ENCODE peak calls at places on chromosomes 16 and 17, in four cellular contexts. A is Calu3, X is tibial nerve, B is activated B cell treated with CpG ODN at 0.5 μM for 24 hours. H is an unnamed sample.

GRCh38 chr17:606501-607243 is 108.0 kb downstream of the VPS53 start:
- DNase-seq in X (no peak), A (no peak), B (no peak), H (no peak)

GRCh38 chr16:24504467-24505345 is 34.7 kb upstream of the RBBP6 start:
- DNase-seq in A (peak), B (peak), X (no peak), H (no peak)

GRCh38 chr17:2560658-2561057 is 32.8 kb upstream of the PAFAH1B1 start:
- DNase-seq in B (no peak), A (no peak), X (no peak), H (no peak)

GRCh38 chr16:89047331-89048086 is 46.1 kb upstream of the ACSF3 start:
- DNase-seq in X (no peak), B (no peak), A (no peak), H (peak)

GRCh38 chr16:1471569-1472194 is 3.1 kb downstream of the CLCN7 start:
- DNase-seq in A (no peak), X (no peak), B (no peak), H (no peak)

GRCh38 chr17:59811209-59811608 is 81.5 kb downstream of the TUBD1 start:
- DNase-seq in B (no peak), A (no peak), X (no peak), H (no peak)

GRCh38 chr16:31713945-31714898 is 159.4 kb upstream of the ZNF267 start:
- DNase-seq in A (no peak), B (no peak), X (no peak), H (no peak)

GRCh38 chr17:81713556-81714411 is 1.7 kb downstream of the SLC25A10 start:
- DNase-seq in X (no peak), B (no peak), A (peak), H (no peak)

GRCh38 chr17:47727704-47728036 is 5.4 kb upstream of the TBX21 start:
- DNase-seq in B (no peak), X (no peak), A (no peak), H (peak)

GRCh38 chr17:42969006-42969581 is 4.8 kb upstream of the AARSD1 start:
- DNase-seq in A (no peak), B (no peak), X (no peak), H (no peak)

GRCh38 chr17:62309381-62309780 is 71.0 kb upstream of the EFCAB3 start:
- DNase-seq in A (no peak), B (no peak), X (no peak), H (no peak)

GRCh38 chr17:76207670-76208069 is 32.6 kb downstream of the RNF157 start:
- DNase-seq in A (no peak), X (no peak), B (no peak), H (no peak)

GRCh38 chr16:23368469-23368868 is 66.4 kb downstream of the SCNN1B start:
- DNase-seq in B (no peak), X (no peak), A (no peak), H (no peak)

GRCh38 chr16:56372938-56373337 is 52.4 kb downstream of the AMFR start:
- DNase-seq in X (no peak), A (no peak), B (no peak), H (no peak)

GRCh38 chr16:75402821-75403475 is 30.4 kb downstream of the CFDP1 start:
- DNase-seq in A (peak), B (no peak), X (no peak), H (no peak)

GRCh38 chr16:66619036-66619435 is 14.5 kb downstream of the CMTM3 start:
- DNase-seq in B (no peak), X (no peak), A (no peak), H (no peak)

GRCh38 chr16:80231888-80232287 is 308.9 kb upstream of the DYNLRB2 start:
- DNase-seq in X (no peak), A (no peak), B (no peak), H (no peak)

GRCh38 chr16:89114159-89114981 is 20.7 kb downstream of the ACSF3 start:
- DNase-seq in X (no peak), A (no peak), B (no peak), H (peak)

GRCh38 chr16:53530046-53530445 is 27.0 kb upstream of the AKTIP start:
- DNase-seq in B (no peak), A (no peak), X (no peak), H (no peak)

GRCh38 chr16:87062569-87063442 is 254.4 kb downstream of the C16orf95 start:
- DNase-seq in X (peak), A (peak), B (no peak), H (no peak)

GRCh38 chr16:65745-66144 is 6.7 kb downstream of the RHBDF1 start:
- DNase-seq in X (peak), A (peak), B (peak), H (peak)

GRCh38 chr17:16251043-16251442 is 34.0 kb downstream of the PIGL start:
- DNase-seq in B (no peak), A (no peak), X (no peak), H (no peak)

DNA sequence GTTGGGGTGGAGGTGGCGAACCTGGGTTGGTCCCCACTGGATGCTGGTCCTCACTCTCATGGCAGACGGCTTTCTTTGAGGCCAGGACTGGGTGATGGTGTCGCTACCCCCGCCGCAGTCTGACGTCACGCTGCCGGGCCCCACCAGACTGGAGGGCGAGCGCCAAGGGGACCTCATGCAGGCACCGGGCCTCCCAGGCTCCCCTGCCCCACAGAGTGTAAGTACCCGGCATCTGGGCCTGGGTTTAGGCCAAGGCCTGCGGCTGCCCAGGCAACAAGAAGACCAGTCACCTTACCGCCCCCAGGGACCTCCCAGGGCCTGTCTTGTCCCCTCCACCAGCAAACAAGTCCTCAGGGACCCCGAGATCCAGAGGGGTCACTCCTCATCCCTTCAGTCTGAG is 17.7 kb downstream of the FOXN1 start:
- DNase-seq in A (no peak), X (no peak), B (no peak), H (no peak)
- TF ChIP-seq CTCF in A (no peak), X (no peak), B (no peak), H (no peak)

GRCh38 chr17:35428229-35428628 is 4.1 kb downstream of the SLFN12 start:
- DNase-seq in X (no peak), A (no peak), B (no peak), H (no peak)

GRCh38 chr17:35432176-35433074 is at the start of gene SLFN12:
- DNase-seq in A (no peak), X (no peak), B (peak), H (peak)

GRCh38 chr17:35429702-35430101 is 2.6 kb downstream of the SLFN12 start:
- DNase-seq in B (no peak), A (no peak), X (no peak), H (no peak)

GRCh38 chr17:35438433-35438832 is 6.1 kb upstream of the SLFN12 start:
- DNase-seq in B (no peak), X (no peak), A (no peak), H (no peak)

GRCh38 chr17:35433075-35433894 is 985 bp upstream of the SLFN12 start:
- DNase-seq in A (peak), X (no peak), B (no peak), H (peak)
- TF ChIP-seq CTCF in A (no peak), X (peak), B (no peak), H (no peak)

GRCh38 chr16:55370762-55371482 is 46.9 kb downstream of the IRX6 start:
- DNase-seq in B (no peak), X (peak), A (no peak), H (no peak)
- TF ChIP-seq CTCF in B (no peak), X (peak), A (no peak), H (no peak)

GRCh38 chr17:83132251-83133081 is 53.1 kb downstream of the METRNL start:
- DNase-seq in X (no peak), B (no peak), A (peak), H (no peak)
- TF ChIP-seq CTCF in X (no peak), B (no peak), A (no peak), H (no peak)